ENCODE peak calls at places on chromosomes 1 and 21, in five cellular contexts. P, S, N, A and X are unnamed samples.

GRCh38 chr1:206506803-206507394 is 432 bp upstream of the RASSF5 start:
- DNase-seq in N (no peak), P (no peak), A (no peak), S (no peak), X (no peak)

GRCh38 chr1:20446796-20447195 is 39.2 kb downstream of the CAMK2N1 start:
- DNase-seq in N (peak; percentile 57), S (peak; percentile 53), P (no peak), A (no peak), X (peak; percentile 32)

GRCh38 chr1:52994658-52995057 is 67.4 kb upstream of the PODN start:
- DNase-seq in N (no peak), A (no peak), S (no peak), P (no peak), X (no peak)

GRCh38 chr1:29112705-29113406 is 10.8 kb downstream of the TMEM200B start:
- DNase-seq in A (no peak), S (no peak), P (no peak), N (no peak), X (no peak)

GRCh38 chr1:152034654-152035405 is 2.0 kb downstream of the S100A11 start:
- DNase-seq in S (peak; percentile 62), N (peak; percentile 82), A (peak; percentile 88), P (peak; percentile 83), X (peak; percentile 50)

GRCh38 chr1:96792220-96792619 is 70.6 kb downstream of the PTBP2 start:
- DNase-seq in S (no peak), N (no peak), A (no peak), P (no peak), X (no peak)

GRCh38 chr1:59108481-59109317 is 188.2 kb upstream of the FGGY start:
- DNase-seq in S (no peak), N (no peak), A (no peak), P (no peak), X (no peak)

GRCh38 chr1:223747838-223748335 is 35.5 kb downstream of the CAPN2 start:
- DNase-seq in P (no peak), S (peak; percentile 72), A (no peak), N (no peak), X (peak; percentile 28)

GRCh38 chr1:23449918-23450317 is 25.4 kb upstream of the TCEA3 start:
- DNase-seq in A (no peak), N (no peak), P (no peak), S (peak; percentile 15), X (no peak)

GRCh38 chr1:93798301-93798700 is 80.7 kb downstream of the DNTTIP2 start:
- DNase-seq in A (no peak), P (no peak), S (peak; percentile 82), N (no peak), X (peak; percentile 91)

GRCh38 chr1:33055210-33055991 is 18.7 kb upstream of the AK2 start:
- DNase-seq in P (peak; percentile 86), N (peak; percentile 64), A (peak; percentile 57), S (peak; percentile 91), X (peak; percentile 82)

GRCh38 chr1:29120955-29121485 is 2.7 kb downstream of the TMEM200B start:
- DNase-seq in S (peak; percentile 52), P (peak; percentile 78), A (no peak), N (no peak), X (no peak)

GRCh38 chr1:18385239-18385790 is 95.4 kb upstream of the KLHDC7A start:
- DNase-seq in P (peak; percentile 76), S (no peak), N (no peak), A (no peak), X (no peak)

GRCh38 chr1:232635778-232636356 is 5.9 kb upstream of the SIPA1L2 start:
- DNase-seq in P (peak; percentile 72), S (peak; percentile 82), N (peak; percentile 21), A (peak; percentile 81), X (peak; percentile 34)

GRCh38 chr1:223748773-223749733 is 36.7 kb downstream of the CAPN2 start:
- DNase-seq in N (no peak), S (peak; percentile 66), A (peak; percentile 68), P (peak; percentile 84), X (peak; percentile 21)

GRCh38 chr1:28950449-28950848 is 36.1 kb downstream of the EPB41 start:
- DNase-seq in A (no peak), S (no peak), P (no peak), N (no peak), X (no peak)

GRCh38 chr1:29243863-29244185 is 7.5 kb downstream of the PTPRU start:
- DNase-seq in A (no peak), P (no peak), S (peak; percentile 67), N (no peak), X (peak; percentile 84)

GRCh38 chr1:110511436-110511835 is 7.5 kb downstream of the KCNA10 start:
- DNase-seq in S (no peak), N (no peak), A (no peak), P (no peak), X (no peak)

GRCh38 chr21:46247699-46248460 is 19.3 kb upstream of the LSS start:
- DNase-seq in N (no peak), P (no peak), S (no peak), A (no peak), X (no peak)

GRCh38 chr1:61173118-61173517 is 90.8 kb downstream of the NFIA start:
- DNase-seq in P (no peak), N (no peak), A (no peak), S (no peak), X (no peak)

GRCh38 chr1:59393211-59394180 is 96.6 kb downstream of the FGGY start:
- DNase-seq in N (no peak), S (peak; percentile 97), A (no peak), P (peak; percentile 83), X (peak; percentile 95)

GRCh38 chr1:26351591-26352337 is 2.2 kb downstream of the CRYBG2 start:
- DNase-seq in N (peak; percentile 96), A (no peak), S (no peak), P (peak; percentile 78), X (peak; percentile 70)

GRCh38 chr21:15400905-15401304 is 328.9 kb upstream of the USP25 start:
- DNase-seq in N (peak; percentile 22), A (no peak), S (no peak), P (no peak), X (no peak)

GRCh38 chr1:53653200-53653575 is 85.8 kb downstream of the GLIS1 start:
- DNase-seq in P (no peak), S (no peak), A (no peak), N (no peak), X (no peak)

GRCh38 chr1:242787968-242788367 is 263.5 kb upstream of the PLD5 start:
- DNase-seq in S (no peak), A (no peak), P (no peak), N (no peak), X (peak; percentile 22)

GRCh38 chr1:1321477-1321876 is 3.0 kb downstream of the INTS11 start:
- DNase-seq in P (no peak), S (no peak), A (no peak), N (no peak), X (no peak)
- H3K4me3 ChIP-seq in P (no peak overlapping the region), S (no peak overlapping the region), A (no peak overlapping the region), N (no peak overlapping the region), X (no peak overlapping the region)

DNA sequence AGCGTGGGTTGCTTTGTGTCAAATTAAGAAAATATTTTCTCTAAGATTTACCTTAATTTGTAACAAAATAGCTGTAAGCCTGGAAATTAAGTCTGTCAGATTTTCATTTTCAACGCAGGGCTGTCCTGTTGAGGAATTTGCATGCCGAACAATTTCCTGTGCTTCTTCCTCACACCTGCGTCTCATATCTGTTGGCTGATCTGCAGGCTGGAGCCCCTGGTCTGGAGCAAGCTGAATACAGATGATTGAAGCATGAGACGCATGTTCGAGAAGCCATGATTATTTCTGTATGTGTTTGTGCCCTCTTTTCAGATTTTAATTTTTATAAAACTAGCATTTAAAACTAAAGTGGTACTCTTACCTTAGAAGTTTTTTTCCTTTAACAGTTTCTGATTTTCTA is 9.8 kb downstream of the MIXL1 start:
- DNase-seq in P (no peak), S (no peak), N (no peak), A (peak; percentile 72), X (no peak)
- H3K4me2 ChIP-seq in P (no peak overlapping the region), S (no peak overlapping the region), N (no peak overlapping the region), A (peak overlapping the region; percentile 28), X (no peak overlapping the region)

GRCh38 chr1:44146536-44147361 is 5.3 kb upstream of the KLF18 start:
- DNase-seq in N (no peak), A (no peak), P (no peak), S (no peak), X (no peak)
- H3K4me1 ChIP-seq in N (no peaks in the 10 kb centered on the region), A (no peaks in the 10 kb centered on the region), P (no peaks in the 10 kb centered on the region), S (no peaks in the 10 kb centered on the region), X (no peaks in the 10 kb centered on the region)

GRCh38 chr1:169426174-169426716 is 1.0 kb downstream of the CCDC181 start:
- DNase-seq in S (no peak), N (no peak), P (no peak), A (no peak), X (no peak)
- H3K4me3 ChIP-seq in S (no peak overlapping the region), N (no peak overlapping the region), P (no peak overlapping the region), A (no peak overlapping the region), X (peak overlapping the region; percentile 70)

DNA sequence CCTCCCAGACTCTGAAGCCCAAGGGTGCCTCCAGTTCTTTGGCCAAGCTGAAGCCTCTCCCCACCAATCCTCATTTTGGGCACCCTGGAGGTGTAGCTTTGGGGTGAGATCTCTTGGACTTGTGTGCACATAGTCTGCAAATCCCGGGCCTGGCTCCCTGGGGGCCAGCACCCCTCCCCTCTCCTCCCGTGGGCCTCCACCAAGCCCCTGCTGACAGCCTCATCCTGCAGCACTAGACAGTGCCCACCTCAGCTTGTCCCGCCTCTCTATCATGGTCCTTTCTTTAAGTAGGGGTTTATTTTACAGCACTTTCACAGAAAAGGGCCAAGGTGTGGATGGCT is 3.2 kb downstream of the GJC2 start:
- DNase-seq in N (no peak), S (no peak), P (no peak), A (no peak), X (no peak)
- H3K4me2 ChIP-seq in N (no peak overlapping the region), S (no peak overlapping the region), P (no peak overlapping the region), A (no peak overlapping the region), X (no peak overlapping the region)